ENCODE peak calls at places on chromosomes 5 and 9, in four cellular contexts. J is HepG2, A is GM12878, H is H1. V is an unnamed sample.

GRCh38 chr9:33044162-33044673 is 19.1 kb downstream of the DNAJA1 start:
- DNase-seq in A (no peak), H (peak), J (no peak), V (peak)

GRCh38 chr5:116130976-116131375 is 46.2 kb downstream of the COMMD10 start:
- DNase-seq in A (no peak), H (no peak), J (no peak), V (no peak)

GRCh38 chr9:32449969-32450368 is 65.5 kb downstream of the ACO1 start:
- DNase-seq in J (no peak), H (no peak), A (no peak), V (no peak)

GRCh38 chr5:129905467-129906176 is 1.4 kb downstream of the CHSY3 start:
- DNase-seq in A (no peak), J (no peak), H (no peak), V (no peak)

GRCh38 chr5:78779771-78780616 is 131.4 kb upstream of the LHFPL2 start:
- DNase-seq in J (no peak), A (no peak), H (no peak), V (peak)

GRCh38 chr9:68950689-68951088 is 63.2 kb downstream of the PRKACG start:
- DNase-seq in H (no peak), A (no peak), J (no peak), V (no peak)

GRCh38 chr5:139022528-139022927 is 147.4 kb upstream of the LRRTM2 start:
- DNase-seq in J (no peak), H (no peak), A (no peak), V (no peak)

GRCh38 chr9:128637656-128638055 is 19.0 kb downstream of the DYNC2I2 start:
- DNase-seq in H (no peak), A (no peak), J (no peak), V (no peak)

GRCh38 chr5:40191041-40191550 is 488.6 kb upstream of the PTGER4 start:
- DNase-seq in H (no peak), A (no peak), J (no peak), V (no peak)

GRCh38 chr9:108687360-108687981 is 168.3 kb downstream of the ACTL7B start:
- DNase-seq in H (no peak), A (no peak), J (no peak), V (no peak)

GRCh38 chr5:89556215-89557009 is 673.4 kb upstream of the MEF2C start:
- DNase-seq in H (no peak), A (no peak), J (no peak), V (peak)

GRCh38 chr5:172782169-172783039 is 11.4 kb upstream of the DUSP1 start:
- DNase-seq in J (peak), H (no peak), A (no peak), V (no peak)

GRCh38 chr5:58542709-58543108 is 40.2 kb upstream of the RAB3C start:
- DNase-seq in H (no peak), J (no peak), A (no peak), V (no peak)

GRCh38 chr5:81162501-81162900 is 70.6 kb upstream of the CKMT2 start:
- DNase-seq in A (no peak), J (no peak), H (no peak), V (no peak)

GRCh38 chr9:18459958-18460584 is 13.9 kb upstream of the ADAMTSL1 start:
- DNase-seq in A (no peak), J (no peak), H (no peak), V (no peak)

GRCh38 chr5:124318661-124319060 is 427.8 kb downstream of the ZNF608 start:
- DNase-seq in J (no peak), A (no peak), H (no peak), V (no peak)

GRCh38 chr5:35899805-35900204 is 38.6 kb downstream of the CAPSL start:
- DNase-seq in J (no peak), A (no peak), H (no peak), V (no peak)

GRCh38 chr9:20623021-20623747 is 885 bp upstream of the MLLT3 start:
- DNase-seq in H (no peak), J (no peak), A (no peak), V (no peak)

GRCh38 chr5:35195472-35195852 is 34.8 kb downstream of the PRLR start:
- DNase-seq in H (no peak), J (no peak), A (no peak), V (no peak)

GRCh38 chr9:79695531-79696218 is 123.9 kb downstream of the TLE4 start:
- DNase-seq in H (no peak), J (no peak), A (no peak), V (no peak)

GRCh38 chr5:133947431-133947841 is 21.0 kb downstream of the C5orf15 start:
- DNase-seq in H (no peak), J (no peak), A (no peak), V (no peak)

GRCh38 chr9:119278138-119278537 is 91.1 kb downstream of the BRINP1 start:
- DNase-seq in H (no peak), J (no peak), A (no peak), V (no peak)

GRCh38 chr5:119313207-119313606 is 42.6 kb upstream of the TNFAIP8 start:
- DNase-seq in H (no peak), J (no peak), A (no peak), V (no peak)

GRCh38 chr9:92432350-92432749 is 8.1 kb upstream of the OMD start:
- DNase-seq in J (no peak), H (no peak), A (no peak), V (no peak)

DNA sequence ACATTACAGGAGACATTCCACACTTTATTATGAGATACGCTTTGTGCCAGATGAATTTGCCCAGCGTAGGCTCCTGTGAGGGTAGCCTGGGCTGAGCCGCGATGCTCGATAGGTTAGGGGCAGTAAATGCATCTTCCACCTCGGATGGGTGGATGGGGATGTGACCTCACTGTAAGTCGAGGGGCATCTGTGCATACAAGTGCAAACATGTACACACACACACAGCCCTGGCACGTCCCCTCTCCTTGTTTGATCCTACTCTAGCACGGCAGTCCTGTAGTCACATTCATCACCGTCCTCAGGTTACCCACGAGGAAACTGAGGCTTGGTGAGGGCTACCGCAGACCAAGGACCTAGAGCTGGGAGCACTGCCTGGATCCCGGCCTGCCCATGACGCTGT is 166.8 kb downstream of the COL23A1 start:
- DNase-seq in A (no peak), H (no peak), J (no peak), V (no peak)
- TF ChIP-seq CBX5 in A (no peak), H (no peak), J (no peak), V (no peak)

GRCh38 chr5:174724484-174725260 is at the start of gene MSX2:
- DNase-seq in J (no peak), H (no peak), A (no peak), V (no peak)
- TF ChIP-seq CBX5 in J (no peak), H (no peak), A (no peak), V (no peak)

DNA sequence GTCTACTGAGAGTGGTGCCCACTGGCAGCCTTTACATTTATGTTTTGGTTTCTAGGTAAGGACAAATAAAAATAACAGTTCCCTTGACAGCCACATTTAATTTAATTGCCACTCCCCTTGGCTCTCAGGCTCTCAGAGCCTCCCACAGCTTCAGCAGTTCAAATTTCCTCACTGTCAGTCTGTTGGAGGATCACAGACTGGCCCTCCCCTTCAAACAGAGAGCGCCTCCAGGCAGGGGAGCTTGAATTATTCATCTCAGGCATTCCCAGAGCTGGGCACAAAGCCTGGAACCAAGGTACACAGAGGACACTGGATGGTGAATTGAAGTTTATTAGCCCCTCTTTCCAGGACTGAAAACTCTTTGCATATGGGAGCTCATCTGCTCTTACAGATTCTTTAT is 407.7 kb downstream of the SPOCK1 start:
- DNase-seq in A (no peak), J (no peak), H (no peak), V (no peak)
- TF ChIP-seq CBX5 in A (no peak), J (no peak), H (no peak), V (no peak)

GRCh38 chr9:89797255-89797654 is 192.4 kb downstream of the GADD45G start:
- DNase-seq in H (no peak), J (no peak), A (no peak), V (no peak)

GRCh38 chr9:89797970-89798369 is 193.2 kb downstream of the GADD45G start:
- DNase-seq in A (no peak), J (no peak), H (no peak), V (no peak)

GRCh38 chr9:89799766-89800165 is 195.0 kb downstream of the GADD45G start:
- DNase-seq in A (no peak), H (no peak), J (no peak), V (no peak)

GRCh38 chr9:89798546-89799120 is 193.8 kb downstream of the GADD45G start:
- DNase-seq in H (no peak), J (no peak), A (no peak), V (no peak)

GRCh38 chr9:89799221-89799620 is 194.4 kb downstream of the GADD45G start:
- DNase-seq in H (no peak), J (no peak), A (no peak), V (no peak)
- TF ChIP-seq CBX5 in H (no peak), J (no peak), A (no peak), V (no peak)

DNA sequence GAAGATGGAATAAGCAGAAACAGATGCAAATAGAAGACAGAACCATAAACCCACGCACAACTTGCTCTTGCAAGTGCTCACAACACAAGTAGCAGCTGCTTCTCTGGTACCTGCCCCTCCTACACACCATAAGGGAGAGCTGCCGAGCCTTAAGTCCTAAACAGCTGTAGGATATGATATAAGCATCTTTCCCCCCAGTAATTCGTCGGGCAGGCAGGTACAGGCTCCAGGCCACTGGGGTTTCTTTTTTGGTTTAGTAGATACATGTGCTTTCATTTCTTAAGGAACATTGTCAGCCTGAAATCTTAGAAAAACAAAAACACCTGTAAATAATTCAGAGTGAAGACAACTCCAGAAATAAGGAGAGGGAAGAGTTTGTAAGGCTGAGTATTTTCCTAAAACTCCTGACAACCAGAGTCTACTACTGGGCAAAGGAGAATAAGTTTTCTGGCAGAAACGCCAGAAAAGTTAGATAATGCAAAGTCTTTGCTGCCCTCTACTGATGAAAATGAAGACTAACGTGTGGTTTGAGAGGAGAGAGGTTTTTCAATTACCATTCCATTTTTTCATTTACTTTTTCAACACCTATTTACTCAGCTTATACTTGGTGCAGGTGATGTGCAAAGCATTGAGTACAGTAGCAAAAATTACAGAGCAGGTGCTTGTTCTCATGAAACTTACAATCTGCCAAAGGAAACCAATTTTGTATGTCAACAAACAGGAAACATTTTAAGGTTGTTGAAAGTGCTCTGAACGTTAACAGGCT is 20.1 kb upstream of the TCERG1 start:
- DNase-seq in H (no peak), A (no peak), J (peak), V (peak)
- TF ChIP-seq CBX5 in H (no peak), A (no peak), J (no peak), V (no peak)